ENCODE peak calls at places on chromosomes 6 and 20, in seven cellular contexts. U is GM18507; F is endothelial cell; A is activated CD8-positive, alpha-beta memory T cell treated with anti-CD3 and anti-CD28 coated beads for 4 hours; B is anterior cingulate cortex; Q is ureter; W is omental fat pad. T is an unnamed sample.

GRCh38 chr20:46799781-46800180 is 90.3 kb downstream of the SLC2A10 start:
- DNase-seq in U (no peak), F (no peak), A (no peak), B (no peak), Q (no peak), W (no peak), T (no peak)

GRCh38 chr6:151962246-151962846 is 154.9 kb downstream of the ESR1 start:
- DNase-seq in U (no peak), F (no peak), A (no peak), B (no peak), Q (no peak), W (no peak), T (no peak)

GRCh38 chr6:150800596-150801310 is 64.7 kb upstream of the MTHFD1L start:
- DNase-seq in U (no peak), F (no peak), A (no peak), B (no peak), Q (no peak), W (no peak), T (no peak)

GRCh38 chr6:76742919-76743318 is 670.5 kb upstream of the IMPG1 start:
- DNase-seq in U (no peak), F (no peak), A (no peak), B (no peak), Q (no peak), W (no peak), T (no peak)

GRCh38 chr6:106730672-106731071 is 101.3 kb downstream of the QRSL1 start:
- DNase-seq in U (no peak), F (no peak), A (no peak), B (no peak), Q (no peak), W (no peak), T (no peak)

GRCh38 chr6:158003910-158004695 is 22.4 kb downstream of the SYNJ2 start:
- DNase-seq in U (no peak), F (no peak), A (no peak), B (no peak), Q (no peak), W (no peak), T (no peak)

GRCh38 chr6:159044899-159045727 is at the start of gene TAGAP:
- DNase-seq in U (peak), F (no peak), A (peak), B (no peak), Q (peak), W (no peak), T (no peak)

GRCh38 chr20:41143354-41143753 is 6.0 kb downstream of the PLCG1 start:
- DNase-seq in U (no peak), F (no peak), A (no peak), B (no peak), Q (no peak), W (no peak), T (no peak)

GRCh38 chr6:15522856-15523529 is 139.8 kb downstream of the DTNBP1 start:
- DNase-seq in U (no peak), F (no peak), A (no peak), B (no peak), Q (no peak), W (no peak), T (no peak)

GRCh38 chr6:14059791-14060436 is 57.7 kb upstream of the CD83 start:
- DNase-seq in U (no peak), F (no peak), A (no peak), B (no peak), Q (peak), W (no peak), T (no peak)

GRCh38 chr20:23920936-23921335 is 41.4 kb upstream of the CST5 start:
- DNase-seq in U (no peak), F (no peak), A (no peak), B (no peak), Q (no peak), W (no peak), T (no peak)

GRCh38 chr6:15504040-15504491 is 158.8 kb downstream of the DTNBP1 start:
- DNase-seq in U (no peak), F (no peak), A (no peak), B (no peak), Q (no peak), W (peak), T (no peak)

GRCh38 chr6:134347141-134347540 is 29.2 kb upstream of the SGK1 start:
- DNase-seq in U (no peak), F (no peak), A (no peak), B (no peak), Q (no peak), W (no peak), T (no peak)

GRCh38 chr6:139235666-139236065 is 56.1 kb downstream of the TXLNB start:
- DNase-seq in U (no peak), F (no peak), A (no peak), B (no peak), Q (no peak), W (no peak), T (no peak)

GRCh38 chr20:4519530-4519929 is 202.2 kb upstream of the PRND start:
- DNase-seq in U (peak), F (peak), A (no peak), B (no peak), Q (no peak), W (no peak), T (no peak)

GRCh38 chr20:48769111-48769879 is 58.5 kb downstream of the PREX1 start:
- DNase-seq in U (no peak), F (no peak), A (peak), B (no peak), Q (no peak), W (no peak), T (peak)

GRCh38 chr20:57835462-57836455 is 125.9 kb upstream of the PMEPA1 start:
- DNase-seq in U (no peak), F (no peak), A (no peak), B (no peak), Q (no peak), W (no peak), T (no peak)

GRCh38 chr20:12577213-12577612 is 431.6 kb upstream of the SPTLC3 start:
- DNase-seq in U (no peak), F (no peak), A (no peak), B (no peak), Q (no peak), W (no peak), T (no peak)

GRCh38 chr20:43749734-43750294 is 23.0 kb upstream of the GTSF1L start:
- DNase-seq in U (peak), F (peak), A (peak), B (peak), Q (peak), W (peak), T (no peak)

GRCh38 chr6:28597217-28597835 is 71.6 kb downstream of the GPX5 start:
- DNase-seq in U (no peak), F (peak), A (no peak), B (no peak), Q (no peak), W (no peak), T (no peak)

GRCh38 chr20:43787937-43788336 is 61.1 kb upstream of the GTSF1L start:
- DNase-seq in U (no peak), F (no peak), A (no peak), B (no peak), Q (no peak), W (no peak), T (no peak)

GRCh38 chr20:34512266-34512954 is 3.8 kb upstream of the DYNLRB1 start:
- DNase-seq in U (no peak), F (no peak), A (no peak), B (no peak), Q (no peak), W (no peak), T (no peak)

GRCh38 chr20:1430004-1430451 is 36.6 kb downstream of the NSFL1C start:
- DNase-seq in U (no peak), F (no peak), A (no peak), B (no peak), Q (no peak), W (no peak), T (no peak)

GRCh38 chr20:7673841-7674240 is 266.4 kb downstream of the HAO1 start:
- DNase-seq in U (no peak), F (no peak), A (no peak), B (no peak), Q (no peak), W (no peak), T (no peak)

GRCh38 chr20:2640899-2641298 is 11.5 kb upstream of the NOP56 start:
- DNase-seq in U (no peak), F (no peak), A (no peak), B (no peak), Q (no peak), W (no peak), T (no peak)

GRCh38 chr20:17465236-17465635 is 65.9 kb downstream of the BFSP1 start:
- DNase-seq in U (no peak), F (no peak), A (no peak), B (no peak), Q (no peak), W (no peak), T (no peak)

GRCh38 chr6:161373905-161374451 is 100.1 kb upstream of the AGPAT4 start:
- DNase-seq in U (peak), F (peak), A (peak), B (peak), Q (peak), W (peak), T (peak)

GRCh38 chr20:35842361-35842760 is 70.5 kb downstream of the PHF20 start:
- DNase-seq in U (no peak), F (no peak), A (no peak), B (no peak), Q (no peak), W (no peak), T (no peak)

GRCh38 chr6:74939309-74939708 is 266.5 kb downstream of the COL12A1 start:
- DNase-seq in U (no peak), F (no peak), A (no peak), B (no peak), Q (no peak), W (no peak), T (no peak)

GRCh38 chr20:32448306-32449056 is 90.3 kb downstream of the ASXL1 start:
- DNase-seq in U (no peak), F (no peak), A (no peak), B (no peak), Q (no peak), W (no peak), T (no peak)

GRCh38 chr6:98526465-98526864 is 307.9 kb upstream of the POU3F2 start:
- DNase-seq in U (no peak), F (no peak), A (no peak), B (no peak), Q (no peak), W (no peak), T (no peak)

GRCh38 chr20:64099880-64100565 is 7.3 kb downstream of the NPBWR2 start:
- DNase-seq in U (no peak), F (no peak), A (no peak), B (no peak), Q (no peak), W (no peak), T (no peak)

GRCh38 chr20:58693226-58694006 is 816 bp downstream of the NPEPL1 start:
- DNase-seq in U (peak), F (no peak), A (no peak), B (no peak), Q (no peak), W (no peak), T (no peak)

GRCh38 chr20:6051505-6051904 is 2.4 kb downstream of the LRRN4 start:
- DNase-seq in U (no peak), F (no peak), A (no peak), B (no peak), Q (no peak), W (no peak), T (no peak)

GRCh38 chr6:19892250-19892649 is 55.1 kb downstream of the ID4 start:
- DNase-seq in U (no peak), F (no peak), A (no peak), B (no peak), Q (peak), W (no peak), T (no peak)

GRCh38 chr6:170083236-170084051 is 207.4 kb downstream of the DLL1 start:
- DNase-seq in U (no peak), F (no peak), A (no peak), B (no peak), Q (no peak), W (peak), T (no peak)

GRCh38 chr6:116461563-116462507 is 660 bp downstream of the CALHM6 start:
- DNase-seq in U (peak), F (peak), A (peak), B (peak), Q (peak), W (no peak), T (peak)

GRCh38 chr20:32457476-32457986 is 99.4 kb downstream of the ASXL1 start:
- DNase-seq in U (peak), F (peak), A (no peak), B (peak), Q (no peak), W (no peak), T (peak)

GRCh38 chr6:83365931-83366330 is 64.9 kb downstream of the ME1 start:
- DNase-seq in U (no peak), F (no peak), A (no peak), B (no peak), Q (no peak), W (no peak), T (no peak)